ENCODE peak calls at places on chromosomes 7 and 10, in six cellular contexts. One of them, this sample, is unnamed.

GRCh38 chr7:105691692-105692564 is 110.6 kb upstream of the EFCAB10 start:
- DNase-seq in non-pigmented ciliary epithelial cell: peak; percentile 28
- DNase-seq in GM10248: peak; percentile 35
- DNase-seq in HFFc6: peak; percentile 71
- DNase-seq in NCI-H748 treated with DMSO at 0.1 percent for 48 hours: peak; percentile 23
- DNase-seq in AG10803: peak; percentile 70
- DNase-seq in this sample: peak; percentile 58

GRCh38 chr7:47326220-47326619 is 255.7 kb downstream of the TNS3 start:
- DNase-seq in non-pigmented ciliary epithelial cell: peak; percentile 81
- DNase-seq in GM10248: no peak
- DNase-seq in HFFc6: peak; percentile 78
- DNase-seq in NCI-H748 treated with DMSO at 0.1 percent for 48 hours: no peak
- DNase-seq in AG10803: peak; percentile 77
- DNase-seq in this sample: peak; percentile 58

GRCh38 chr7:22651534-22652243 is 75.3 kb upstream of the IL6 start:
- DNase-seq in non-pigmented ciliary epithelial cell: no peak
- DNase-seq in GM10248: no peak
- DNase-seq in HFFc6: peak; percentile 79
- DNase-seq in NCI-H748 treated with DMSO at 0.1 percent for 48 hours: no peak
- DNase-seq in AG10803: peak; percentile 70
- DNase-seq in this sample: peak; percentile 62

GRCh38 chr10:129203819-129204218 is 263.2 kb upstream of the MGMT start:
- DNase-seq in non-pigmented ciliary epithelial cell: no peak
- DNase-seq in GM10248: no peak
- DNase-seq in HFFc6: no peak
- DNase-seq in NCI-H748 treated with DMSO at 0.1 percent for 48 hours: no peak
- DNase-seq in AG10803: no peak
- DNase-seq in this sample: no peak

GRCh38 chr10:64648915-64649314 is 1127.7 kb downstream of the REEP3 start:
- DNase-seq in non-pigmented ciliary epithelial cell: no peak
- DNase-seq in GM10248: no peak
- DNase-seq in HFFc6: no peak
- DNase-seq in NCI-H748 treated with DMSO at 0.1 percent for 48 hours: no peak
- DNase-seq in AG10803: no peak
- DNase-seq in this sample: no peak

GRCh38 chr7:149016876-149017275 is 11.4 kb downstream of the PDIA4 start:
- DNase-seq in non-pigmented ciliary epithelial cell: no peak
- DNase-seq in GM10248: no peak
- DNase-seq in HFFc6: no peak
- DNase-seq in NCI-H748 treated with DMSO at 0.1 percent for 48 hours: no peak
- DNase-seq in AG10803: no peak
- DNase-seq in this sample: no peak

GRCh38 chr10:71383972-71384687 is 12.6 kb upstream of the CDH23 start:
- DNase-seq in non-pigmented ciliary epithelial cell: no peak
- DNase-seq in GM10248: peak; percentile 79
- DNase-seq in HFFc6: no peak
- DNase-seq in NCI-H748 treated with DMSO at 0.1 percent for 48 hours: no peak
- DNase-seq in AG10803: peak; percentile 29
- DNase-seq in this sample: peak; percentile 77

GRCh38 chr7:29896685-29897411 is 90.5 kb downstream of the WIPF3 start:
- DNase-seq in non-pigmented ciliary epithelial cell: no peak
- DNase-seq in GM10248: no peak
- DNase-seq in HFFc6: no peak
- DNase-seq in NCI-H748 treated with DMSO at 0.1 percent for 48 hours: no peak
- DNase-seq in AG10803: no peak
- DNase-seq in this sample: no peak

GRCh38 chr10:71396714-71397339 is at the start of gene CDH23:
- DNase-seq in non-pigmented ciliary epithelial cell: no peak
- DNase-seq in GM10248: no peak
- DNase-seq in HFFc6: no peak
- DNase-seq in NCI-H748 treated with DMSO at 0.1 percent for 48 hours: peak; percentile 12
- DNase-seq in AG10803: no peak
- DNase-seq in this sample: no peak

GRCh38 chr7:24917510-24918239 is 62.3 kb downstream of the OSBPL3 start:
- DNase-seq in non-pigmented ciliary epithelial cell: peak; percentile 68
- DNase-seq in GM10248: no peak
- DNase-seq in HFFc6: peak; percentile 78
- DNase-seq in NCI-H748 treated with DMSO at 0.1 percent for 48 hours: no peak
- DNase-seq in AG10803: peak; percentile 91
- DNase-seq in this sample: peak; percentile 78

GRCh38 chr7:90957883-90958282 is 306.4 kb upstream of the FZD1 start:
- DNase-seq in non-pigmented ciliary epithelial cell: no peak
- DNase-seq in GM10248: no peak
- DNase-seq in HFFc6: no peak
- DNase-seq in NCI-H748 treated with DMSO at 0.1 percent for 48 hours: no peak
- DNase-seq in AG10803: no peak
- DNase-seq in this sample: no peak

GRCh38 chr10:101780818-101781654 is 2.2 kb downstream of the NPM3 start:
- DNase-seq in non-pigmented ciliary epithelial cell: no peak
- DNase-seq in GM10248: peak; percentile 86
- DNase-seq in HFFc6: peak; percentile 56
- DNase-seq in NCI-H748 treated with DMSO at 0.1 percent for 48 hours: peak; percentile 13
- DNase-seq in AG10803: peak; percentile 53
- DNase-seq in this sample: peak; percentile 89

GRCh38 chr7:144057954-144058353 is 9.2 kb downstream of the OR2A5 start:
- DNase-seq in non-pigmented ciliary epithelial cell: no peak
- DNase-seq in GM10248: no peak
- DNase-seq in HFFc6: peak; percentile 31
- DNase-seq in NCI-H748 treated with DMSO at 0.1 percent for 48 hours: no peak
- DNase-seq in AG10803: no peak
- DNase-seq in this sample: no peak

GRCh38 chr10:58755688-58756087 is 243.0 kb downstream of the BICC1 start:
- DNase-seq in non-pigmented ciliary epithelial cell: peak; percentile 53
- DNase-seq in GM10248: peak; percentile 9
- DNase-seq in HFFc6: peak; percentile 66
- DNase-seq in NCI-H748 treated with DMSO at 0.1 percent for 48 hours: no peak
- DNase-seq in AG10803: peak; percentile 95
- DNase-seq in this sample: peak; percentile 70

GRCh38 chr10:127413326-127413725 is 135.8 kb upstream of the NPS start:
- DNase-seq in non-pigmented ciliary epithelial cell: no peak
- DNase-seq in GM10248: no peak
- DNase-seq in HFFc6: no peak
- DNase-seq in NCI-H748 treated with DMSO at 0.1 percent for 48 hours: no peak
- DNase-seq in AG10803: no peak
- DNase-seq in this sample: no peak

GRCh38 chr10:47339186-47339735 is 8.9 kb upstream of the RBP3 start:
- DNase-seq in non-pigmented ciliary epithelial cell: no peak
- DNase-seq in GM10248: no peak
- DNase-seq in HFFc6: no peak
- DNase-seq in NCI-H748 treated with DMSO at 0.1 percent for 48 hours: no peak
- DNase-seq in AG10803: no peak
- DNase-seq in this sample: no peak

GRCh38 chr10:96720422-96721206 is at the start of gene PIK3AP1:
- DNase-seq in non-pigmented ciliary epithelial cell: no peak
- DNase-seq in GM10248: peak; percentile 89
- DNase-seq in HFFc6: no peak
- DNase-seq in NCI-H748 treated with DMSO at 0.1 percent for 48 hours: peak; percentile 51
- DNase-seq in AG10803: no peak
- DNase-seq in this sample: peak; percentile 53

GRCh38 chr7:157895520-157896375 is 558.9 kb downstream of the DNAJB6 start:
- DNase-seq in non-pigmented ciliary epithelial cell: no peak
- DNase-seq in GM10248: no peak
- DNase-seq in HFFc6: no peak
- DNase-seq in NCI-H748 treated with DMSO at 0.1 percent for 48 hours: no peak
- DNase-seq in AG10803: no peak
- DNase-seq in this sample: no peak

GRCh38 chr7:1368682-1369571 is 90.3 kb downstream of the MICALL2 start:
- DNase-seq in non-pigmented ciliary epithelial cell: no peak
- DNase-seq in GM10248: peak; percentile 62
- DNase-seq in HFFc6: no peak
- DNase-seq in NCI-H748 treated with DMSO at 0.1 percent for 48 hours: peak; percentile 78
- DNase-seq in AG10803: no peak
- DNase-seq in this sample: peak; percentile 20

GRCh38 chr10:52679117-52679516 is 93.5 kb downstream of the MBL2 start:
- DNase-seq in non-pigmented ciliary epithelial cell: no peak
- DNase-seq in GM10248: no peak
- DNase-seq in HFFc6: no peak
- DNase-seq in NCI-H748 treated with DMSO at 0.1 percent for 48 hours: no peak
- DNase-seq in AG10803: no peak
- DNase-seq in this sample: no peak

GRCh38 chr7:73850781-73851207 is 8.5 kb upstream of the METTL27 start:
- DNase-seq in non-pigmented ciliary epithelial cell: peak; percentile 95
- DNase-seq in GM10248: no peak
- DNase-seq in HFFc6: peak; percentile 98
- DNase-seq in NCI-H748 treated with DMSO at 0.1 percent for 48 hours: no peak
- DNase-seq in AG10803: peak; percentile 99
- DNase-seq in this sample: peak; percentile 94

GRCh38 chr7:122622682-122623081 is 76.2 kb downstream of the RNF133 start:
- DNase-seq in non-pigmented ciliary epithelial cell: no peak
- DNase-seq in GM10248: no peak
- DNase-seq in HFFc6: no peak
- DNase-seq in NCI-H748 treated with DMSO at 0.1 percent for 48 hours: no peak
- DNase-seq in AG10803: no peak
- DNase-seq in this sample: no peak

GRCh38 chr10:102678842-102679289 is 34.6 kb downstream of the TRIM8 start:
- DNase-seq in non-pigmented ciliary epithelial cell: no peak
- DNase-seq in GM10248: peak; percentile 73
- DNase-seq in HFFc6: peak; percentile 15
- DNase-seq in NCI-H748 treated with DMSO at 0.1 percent for 48 hours: peak; percentile 44
- DNase-seq in AG10803: peak; percentile 39
- DNase-seq in this sample: peak; percentile 55

GRCh38 chr7:27181176-27181520 is 3.9 kb downstream of the HOXA11 start:
- DNase-seq in non-pigmented ciliary epithelial cell: no peak
- DNase-seq in GM10248: no peak
- DNase-seq in HFFc6: no peak
- DNase-seq in NCI-H748 treated with DMSO at 0.1 percent for 48 hours: no peak
- DNase-seq in AG10803: no peak
- DNase-seq in this sample: no peak

GRCh38 chr10:127227663-127228062 is 31.3 kb upstream of the INSYN2A start:
- DNase-seq in non-pigmented ciliary epithelial cell: no peak
- DNase-seq in GM10248: no peak
- DNase-seq in HFFc6: no peak
- DNase-seq in NCI-H748 treated with DMSO at 0.1 percent for 48 hours: no peak
- DNase-seq in AG10803: no peak
- DNase-seq in this sample: no peak

GRCh38 chr7:131300572-131301466 is 26.9 kb upstream of the MKLN1 start:
- DNase-seq in non-pigmented ciliary epithelial cell: no peak
- DNase-seq in GM10248: no peak
- DNase-seq in HFFc6: no peak
- DNase-seq in NCI-H748 treated with DMSO at 0.1 percent for 48 hours: no peak
- DNase-seq in AG10803: no peak
- DNase-seq in this sample: no peak

GRCh38 chr7:44489955-44490350 is 505 bp downstream of the NUDCD3 start:
- DNase-seq in non-pigmented ciliary epithelial cell: no peak
- DNase-seq in GM10248: no peak
- DNase-seq in HFFc6: no peak
- DNase-seq in NCI-H748 treated with DMSO at 0.1 percent for 48 hours: peak; percentile 24
- DNase-seq in AG10803: peak; percentile 32
- DNase-seq in this sample: peak; percentile 24

GRCh38 chr10:1608408-1609037 is 128.8 kb downstream of the ADARB2 start:
- DNase-seq in non-pigmented ciliary epithelial cell: no peak
- DNase-seq in GM10248: no peak
- DNase-seq in HFFc6: no peak
- DNase-seq in NCI-H748 treated with DMSO at 0.1 percent for 48 hours: no peak
- DNase-seq in AG10803: no peak
- DNase-seq in this sample: no peak

GRCh38 chr10:128599030-128599429 is 472.8 kb upstream of the MKI67 start:
- DNase-seq in non-pigmented ciliary epithelial cell: no peak
- DNase-seq in GM10248: no peak
- DNase-seq in HFFc6: no peak
- DNase-seq in NCI-H748 treated with DMSO at 0.1 percent for 48 hours: no peak
- DNase-seq in AG10803: no peak
- DNase-seq in this sample: no peak

GRCh38 chr10:117540640-117541404 is 1.7 kb upstream of the EMX2 start:
- DNase-seq in non-pigmented ciliary epithelial cell: no peak
- DNase-seq in GM10248: peak; percentile 13
- DNase-seq in HFFc6: no peak
- DNase-seq in NCI-H748 treated with DMSO at 0.1 percent for 48 hours: no peak
- DNase-seq in AG10803: no peak
- DNase-seq in this sample: no peak

GRCh38 chr10:124640538-124641231 is 103.5 kb downstream of the FAM53B start:
- DNase-seq in non-pigmented ciliary epithelial cell: no peak
- DNase-seq in GM10248: peak; percentile 67
- DNase-seq in HFFc6: no peak
- DNase-seq in NCI-H748 treated with DMSO at 0.1 percent for 48 hours: no peak
- DNase-seq in AG10803: no peak
- DNase-seq in this sample: no peak

GRCh38 chr10:67438605-67439258 is 257.3 kb downstream of the CTNNA3 start:
- DNase-seq in non-pigmented ciliary epithelial cell: no peak
- DNase-seq in GM10248: no peak
- DNase-seq in HFFc6: no peak
- DNase-seq in NCI-H748 treated with DMSO at 0.1 percent for 48 hours: no peak
- DNase-seq in AG10803: no peak
- DNase-seq in this sample: no peak

GRCh38 chr7:130560972-130561371 is 69.1 kb downstream of the MEST start:
- DNase-seq in non-pigmented ciliary epithelial cell: no peak
- DNase-seq in GM10248: peak; percentile 60
- DNase-seq in HFFc6: peak; percentile 50
- DNase-seq in NCI-H748 treated with DMSO at 0.1 percent for 48 hours: peak; percentile 73
- DNase-seq in AG10803: peak; percentile 53
- DNase-seq in this sample: peak; percentile 29

GRCh38 chr10:127612-128432 is 7.4 kb upstream of the ZMYND11 start:
- DNase-seq in non-pigmented ciliary epithelial cell: no peak
- DNase-seq in GM10248: peak; percentile 51
- DNase-seq in HFFc6: no peak
- DNase-seq in NCI-H748 treated with DMSO at 0.1 percent for 48 hours: no peak
- DNase-seq in AG10803: no peak
- DNase-seq in this sample: no peak

GRCh38 chr10:70849582-70850016 is 33.9 kb downstream of the SGPL1 start:
- DNase-seq in non-pigmented ciliary epithelial cell: peak; percentile 83
- DNase-seq in GM10248: no peak
- DNase-seq in HFFc6: peak; percentile 86
- DNase-seq in NCI-H748 treated with DMSO at 0.1 percent for 48 hours: no peak
- DNase-seq in AG10803: peak; percentile 89
- DNase-seq in this sample: peak; percentile 65